ENCODE peak calls at places on chromosome 19, in eight cellular contexts. B, X, R, D, I, T, F and Y are unnamed samples. For H3K4me1 and H3K9me3, the result is how much of the 10 kb centered on the place peaks cover.

GRCh38 chr19:34475026-34475974 is 6.3 kb upstream of the WTIP start:
- DNase-seq in B (peak), X (no peak), R (no peak), D (no peak), I (no peak), T (no peak), F (no peak), Y (peak)

GRCh38 chr19:5281588-5281987 is 59.0 kb downstream of the PTPRS start:
- DNase-seq in B (no peak), X (no peak), R (peak), D (no peak), I (peak), T (no peak), F (no peak), Y (peak)

GRCh38 chr19:47172666-47173455 is 42.2 kb downstream of the SAE1 start:
- DNase-seq in B (no peak), X (no peak), R (no peak), D (no peak), I (no peak), T (no peak), F (no peak), Y (no peak)

GRCh38 chr19:19662866-19663291 is 597 bp downstream of the ATP13A1 start:
- DNase-seq in B (no peak), X (no peak), R (no peak), D (no peak), I (no peak), T (no peak), F (no peak), Y (no peak)

GRCh38 chr19:38658462-38659306 is 11.2 kb downstream of the ACTN4 start:
- DNase-seq in B (peak), X (no peak), R (peak), D (peak), I (no peak), T (no peak), F (peak), Y (peak)

GRCh38 chr19:7856679-7857663 is 17.2 kb downstream of the PRR36 start:
- DNase-seq in B (no peak), X (no peak), R (no peak), D (no peak), I (no peak), T (no peak), F (no peak), Y (no peak)

GRCh38 chr19:7863157-7863970 is 10.8 kb downstream of the PRR36 start:
- DNase-seq in B (no peak), X (no peak), R (no peak), D (peak), I (no peak), T (no peak), F (no peak), Y (no peak)

GRCh38 chr19:9323557-9323918 is 441 bp upstream of the ZNF559 start:
- DNase-seq in B (peak), X (no peak), R (peak), D (peak), I (peak), T (no peak), F (peak), Y (peak)

GRCh38 chr19:39407644-39408391 is 1.2 kb downstream of the ZFP36 start:
- DNase-seq in B (peak), X (no peak), R (peak), D (no peak), I (peak), T (no peak), F (no peak), Y (no peak)

GRCh38 chr19:32870154-32870573 is 597 bp upstream of the SLC7A9 start:
- DNase-seq in B (no peak), X (no peak), R (no peak), D (no peak), I (no peak), T (no peak), F (no peak), Y (no peak)

GRCh38 chr19:44748426-44749254 is at the start of gene BCL3:
- DNase-seq in B (peak), X (no peak), R (peak), D (peak), I (peak), T (no peak), F (no peak), Y (peak)

GRCh38 chr19:40689339-40690049 is 957 bp downstream of the NUMBL start:
- DNase-seq in B (no peak), X (no peak), R (no peak), D (no peak), I (peak), T (no peak), F (no peak), Y (peak)

GRCh38 chr19:5079410-5079774 is 110.5 kb downstream of the KDM4B start:
- DNase-seq in B (no peak), X (no peak), R (no peak), D (no peak), I (no peak), T (no peak), F (no peak), Y (no peak)

GRCh38 chr19:511101-511841 is 4.0 kb downstream of the TPGS1 start:
- DNase-seq in B (no peak), X (no peak), R (peak), D (no peak), I (no peak), T (no peak), F (no peak), Y (no peak)

GRCh38 chr19:42498387-42498786 is 29.9 kb downstream of the CEACAM1 start:
- DNase-seq in B (no peak), X (no peak), R (no peak), D (no peak), I (no peak), T (no peak), F (no peak), Y (no peak)

GRCh38 chr19:33064778-33065550 is at the start of gene RHPN2:
- DNase-seq in B (peak), X (no peak), R (peak), D (peak), I (peak), T (no peak), F (peak), Y (no peak)

GRCh38 chr19:51468545-51468920 is 9.8 kb upstream of the CEACAM18 start:
- DNase-seq in B (no peak), X (no peak), R (no peak), D (no peak), I (no peak), T (no peak), F (no peak), Y (no peak)

GRCh38 chr19:5908773-5909442 is 4.2 kb downstream of the VMAC start:
- DNase-seq in B (no peak), X (no peak), R (no peak), D (no peak), I (no peak), T (no peak), F (no peak), Y (no peak)

DNA sequence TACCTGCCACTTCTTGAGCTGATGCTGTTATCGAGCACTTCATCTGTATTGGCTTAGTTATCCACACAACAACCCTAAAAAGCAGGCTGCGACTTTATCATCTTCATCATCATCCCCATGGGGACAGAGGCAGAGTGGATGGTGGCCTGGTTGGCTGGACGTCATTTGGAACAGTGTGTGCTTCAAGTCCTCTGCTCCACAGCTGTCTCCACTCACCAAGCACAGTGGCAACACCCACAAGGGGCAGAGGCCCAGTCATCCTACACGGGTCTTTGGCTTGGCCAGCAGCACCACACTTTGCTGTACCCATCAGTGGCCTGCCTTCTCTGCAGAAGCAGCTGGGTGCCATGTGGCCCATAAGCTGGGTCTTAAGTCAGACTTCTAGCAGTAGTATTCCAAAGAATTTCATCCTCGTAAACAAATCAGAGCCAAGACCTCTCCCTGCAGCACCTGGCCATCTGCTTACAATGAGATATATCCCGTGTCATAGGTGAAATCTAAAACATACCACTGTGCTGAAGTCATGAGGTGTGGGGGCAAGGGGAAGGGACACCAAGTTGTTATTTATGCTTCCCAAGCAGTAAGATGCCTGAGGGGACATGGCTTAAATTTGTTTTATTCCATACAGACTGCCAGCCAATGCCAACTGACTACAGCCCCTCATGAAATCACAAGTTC is 47.9 kb upstream of the EPHX3 start:
- DNase-seq in B (peak), X (no peak), R (no peak), D (no peak), I (no peak), T (no peak), F (no peak), Y (peak)
- H3K4me1 ChIP-seq in B (under half), X (under half), R (half or more), D (half or more), I (half or more), T (half or more), F (half or more), Y (under half)

GRCh38 chr19:55225415-55225958 is 3.1 kb downstream of the TMEM86B start:
- DNase-seq in B (no peak), X (no peak), R (no peak), D (no peak), I (no peak), T (no peak), F (no peak), Y (no peak)

GRCh38 chr19:55223291-55224037 is 5.1 kb downstream of the TMEM86B start:
- DNase-seq in B (no peak), X (no peak), R (no peak), D (no peak), I (no peak), T (no peak), F (no peak), Y (no peak)

GRCh38 chr19:55226788-55227187 is 1.8 kb downstream of the TMEM86B start:
- DNase-seq in B (no peak), X (no peak), R (no peak), D (no peak), I (no peak), T (no peak), F (no peak), Y (no peak)

GRCh38 chr19:55226273-55226672 is 2.3 kb downstream of the TMEM86B start:
- DNase-seq in B (no peak), X (no peak), R (no peak), D (no peak), I (no peak), T (no peak), F (no peak), Y (no peak)

DNA sequence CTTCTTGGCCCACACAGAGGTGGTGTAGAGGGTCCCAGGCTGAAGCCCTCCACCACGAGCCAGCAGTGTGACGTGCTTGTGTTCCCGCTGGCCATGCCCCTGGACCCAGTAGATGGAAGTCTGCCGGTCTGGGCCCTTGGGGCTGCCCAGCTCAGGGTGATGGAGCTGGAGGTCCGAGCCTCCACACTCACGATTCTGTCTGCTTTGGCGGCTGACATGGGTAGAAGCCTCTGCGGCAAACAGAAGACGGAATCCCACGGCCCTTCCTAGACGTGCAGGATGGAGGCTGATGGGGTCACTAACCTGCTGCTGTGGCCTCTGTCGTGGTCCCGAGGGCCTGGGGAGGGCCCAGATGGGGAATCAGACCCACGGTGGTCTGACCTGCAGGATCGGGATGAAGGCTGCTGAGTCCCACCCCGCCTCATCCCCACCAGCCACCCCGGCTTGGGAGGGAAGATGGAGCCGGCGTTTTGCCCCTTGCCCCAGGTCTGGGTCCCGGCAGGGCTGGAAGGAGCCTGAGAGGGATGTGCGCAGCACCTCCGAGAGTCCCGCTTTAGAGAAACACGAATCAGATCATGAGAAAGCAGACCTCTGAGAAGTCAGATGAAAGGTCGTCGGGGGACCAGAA is 4.4 kb downstream of the TMEM86B start:
- DNase-seq in B (no peak), X (no peak), R (no peak), D (no peak), I (no peak), T (no peak), F (no peak), Y (no peak)
- H3K27ac ChIP-seq in B (no peak), X (no peak), R (no peak), D (no peak), I (no peak), T (no peak), F (no peak), Y (no peak)

GRCh38 chr19:56623006-56623405 is 20.0 kb upstream of the SMIM17 start:
- DNase-seq in B (no peak), X (no peak), R (no peak), D (no peak), I (no peak), T (no peak), F (no peak), Y (no peak)

GRCh38 chr19:56622374-56622773 is 20.6 kb upstream of the SMIM17 start:
- DNase-seq in B (no peak), X (no peak), R (no peak), D (no peak), I (no peak), T (no peak), F (no peak), Y (no peak)

GRCh38 chr19:56625708-56626107 is 17.3 kb upstream of the SMIM17 start:
- DNase-seq in B (no peak), X (no peak), R (no peak), D (no peak), I (no peak), T (no peak), F (no peak), Y (no peak)
- H3K9me3 ChIP-seq in B (under half), X (under half), R (under half), D (under half), I (under half), T (half or more), F (half or more), Y (under half)

GRCh38 chr19:15284896-15285295 is 47.4 kb downstream of the BRD4 start:
- DNase-seq in B (no peak), X (no peak), R (no peak), D (no peak), I (no peak), T (no peak), F (no peak), Y (no peak)

GRCh38 chr19:15280915-15281683 is 48.9 kb upstream of the EPHX3 start:
- DNase-seq in B (peak), X (no peak), R (peak), D (no peak), I (peak), T (no peak), F (no peak), Y (peak)

GRCh38 chr19:15282311-15282705 is 50.0 kb downstream of the BRD4 start:
- DNase-seq in B (peak), X (no peak), R (no peak), D (no peak), I (no peak), T (no peak), F (no peak), Y (no peak)

GRCh38 chr19:15284091-15284490 is 48.2 kb downstream of the BRD4 start:
- DNase-seq in B (no peak), X (no peak), R (no peak), D (no peak), I (no peak), T (no peak), F (no peak), Y (no peak)

GRCh38 chr19:15283141-15283885 is 49.0 kb downstream of the BRD4 start:
- DNase-seq in B (no peak), X (no peak), R (no peak), D (peak), I (no peak), T (no peak), F (no peak), Y (peak)
- H3K4me1 ChIP-seq in B (half or more), X (under half), R (half or more), D (half or more), I (half or more), T (half or more), F (half or more), Y (half or more)

GRCh38 chr19:10555613-10555979 is 10.2 kb downstream of the KRI1 start:
- DNase-seq in B (no peak), X (no peak), R (no peak), D (no peak), I (no peak), T (no peak), F (no peak), Y (no peak)
- H3K27ac ChIP-seq in B (no peak), X (no peak), R (no peak), D (peak), I (no peak), T (peak), F (no peak), Y (no peak)